ENCODE peak calls at places on chromosomes 13 and 19, in six cellular contexts. L, Q, B, F, I and X are unnamed samples.

GRCh38 chr19:8643860-8644653 is 13.6 kb downstream of the NFILZ start:
- DNase-seq in F (no peak), B (no peak), L (no peak), Q (no peak), I (no peak), X (no peak)

GRCh38 chr19:28377077-28377476 is 835.9 kb downstream of the UQCRFS1 start:
- DNase-seq in L (no peak), B (no peak), I (peak), Q (no peak), F (no peak), X (no peak)

GRCh38 chr13:80945328-80945727 is 604.4 kb upstream of the SPRY2 start:
- DNase-seq in F (no peak), L (no peak), I (no peak), B (no peak), Q (no peak), X (peak)

GRCh38 chr13:46022476-46022875 is 30.1 kb downstream of the ZC3H13 start:
- DNase-seq in I (no peak), L (no peak), F (no peak), Q (no peak), B (no peak), X (no peak)

GRCh38 chr13:30333601-30334000 is 26.2 kb upstream of the KATNAL1 start:
- DNase-seq in I (no peak), Q (no peak), F (no peak), L (no peak), B (no peak), X (no peak)

GRCh38 chr13:75129331-75129730 is 352.6 kb downstream of the TBC1D4 start:
- DNase-seq in L (no peak), B (no peak), Q (no peak), F (no peak), I (no peak), X (no peak)

GRCh38 chr19:2235396-2236284 is 489 bp downstream of the PLEKHJ1 start:
- DNase-seq in F (no peak), B (no peak), Q (no peak), L (peak), I (no peak), X (no peak)

GRCh38 chr19:55251296-55252081 is 7.3 kb downstream of the PPP6R1 start:
- DNase-seq in B (no peak), F (no peak), L (peak), I (peak), Q (peak), X (no peak)

GRCh38 chr13:23671367-23671766 is 101.2 kb downstream of the TNFRSF19 start:
- DNase-seq in I (no peak), F (no peak), B (no peak), Q (no peak), L (no peak), X (no peak)

GRCh38 chr13:102650444-102650843 is 44.4 kb downstream of the METTL21C start:
- DNase-seq in B (no peak), Q (no peak), F (no peak), L (no peak), I (no peak), X (no peak)